ENCODE peak calls at places on chromosomes 12 and 14, in ten cellular contexts. A is fibroblast of pulmonary artery; H is activated naive CD8-positive, alpha-beta T cell treated with anti-CD3 and anti-CD28 coated beads for 36 hours; J is prostate gland; D is activated gamma-delta T cell treated with anti-CD3 and anti-CD28 coated beads, Interleukin-2, amount 50 U/mL, for 16 hours; V is activated CD4-positive, alpha-beta T cell treated with anti-CD3 and anti-CD28 coated beads for 24 hours; P is globus pallidus; L is cardiac muscle cell; X is activated T-helper 1 cell treated with Interleukin-2 at 50 U/mL for 16 hours; W is T-helper 2 cell. I is an unnamed sample.

GRCh38 chr14:54425068-54425467 is 16.1 kb downstream of the CNIH1 start:
- DNase-seq in A (no peak), W (no peak), D (no peak), H (no peak), J (no peak), L (no peak), V (no peak), P (no peak), X (no peak), I (no peak)

GRCh38 chr12:53103860-53104305 is 597 bp downstream of the SOAT2 start:
- DNase-seq in A (no peak), L (no peak), V (no peak), P (no peak), D (no peak), X (no peak), H (peak; percentile 18), W (peak; percentile 23), J (no peak), I (no peak)

GRCh38 chr12:47207005-47207717 is 127.4 kb upstream of the AMIGO2 start:
- DNase-seq in P (peak; percentile 13), X (no peak), H (peak; percentile 58), L (no peak), J (no peak), D (no peak), A (peak; percentile 21), W (peak; percentile 63), V (no peak), I (no peak)

GRCh38 chr12:121534495-121535148 is 46.2 kb downstream of the KDM2B start:
- DNase-seq in X (peak; percentile 37), A (no peak), W (peak; percentile 89), H (peak; percentile 71), L (no peak), D (peak; percentile 69), V (peak; percentile 40), P (no peak), J (no peak), I (no peak)

GRCh38 chr12:124646385-124647230 is 79.2 kb upstream of the NCOR2 start:
- DNase-seq in X (no peak), W (peak; percentile 2), H (peak; percentile 67), V (peak; percentile 29), J (no peak), L (no peak), P (no peak), A (no peak), D (peak; percentile 25), I (no peak)

GRCh38 chr12:6833189-6833890 is 5.1 kb downstream of the P3H3 start:
- DNase-seq in V (no peak), X (no peak), P (no peak), J (no peak), D (no peak), H (no peak), L (no peak), W (no peak), A (no peak), I (no peak)

GRCh38 chr14:96797943-96798349 is 764 bp downstream of the VRK1 start:
- DNase-seq in V (no peak), A (no peak), L (no peak), X (no peak), H (no peak), D (peak; percentile 2), W (no peak), J (no peak), P (no peak), I (no peak)

GRCh38 chr12:54016478-54016964 is 7.7 kb downstream of the HOXC8 start:
- DNase-seq in V (no peak), D (no peak), H (no peak), A (peak; percentile 20), W (no peak), L (no peak), P (no peak), J (peak; percentile 20), X (no peak), I (no peak)

GRCh38 chr14:71629765-71630502 is 302.3 kb upstream of the RGS6 start:
- DNase-seq in P (no peak), J (no peak), L (peak; percentile 22), A (peak; percentile 29), X (no peak), D (no peak), V (no peak), W (no peak), H (no peak), I (no peak)

GRCh38 chr12:67531051-67531450 is 117.5 kb upstream of the DYRK2 start:
- DNase-seq in W (no peak), P (no peak), J (no peak), D (no peak), H (no peak), A (no peak), V (no peak), X (no peak), L (no peak), I (no peak)

GRCh38 chr14:104885031-104885972 is 20.2 kb downstream of the CEP170B start:
- DNase-seq in J (no peak), W (no peak), A (no peak), D (no peak), H (no peak), V (no peak), X (no peak), L (no peak), P (no peak), I (no peak)

GRCh38 chr12:41361791-41362190 is 173.7 kb downstream of the PDZRN4 start:
- DNase-seq in A (no peak), V (no peak), H (no peak), J (no peak), P (peak; percentile 9), X (no peak), W (no peak), L (no peak), D (no peak), I (no peak)

GRCh38 chr14:75011356-75012097 is 8.8 kb downstream of the EIF2B2 start:
- DNase-seq in X (no peak), V (no peak), A (peak; percentile 65), H (peak; percentile 47), P (no peak), D (no peak), J (no peak), W (no peak), L (peak; percentile 56), I (no peak)

GRCh38 chr14:44404021-44404420 is 103.1 kb downstream of the FSCB start:
- DNase-seq in V (no peak), L (peak; percentile 36), H (no peak), D (no peak), A (peak; percentile 33), J (no peak), W (no peak), P (no peak), X (no peak), I (no peak)

I was measured in Panc1.